ENCODE peak calls at places on chromosomes 2 and 18, in eight cellular contexts. One of them, this sample, is unnamed. For H3K4me1, the result is how much of the 10 kb centered on the place peaks cover.

GRCh38 chr2:121529439-121530209 is 1.1 kb upstream of the RNU4ATAC start:
- DNase-seq in right cardiac atrium: peak
- DNase-seq in upper lobe of right lung: no peak
- DNase-seq in transverse colon: peak
- DNase-seq in Peyer's patch: peak
- DNase-seq in body of pancreas: peak
- DNase-seq in HCT116: no peak
- DNase-seq in mesendoderm: no peak
- DNase-seq in this sample: no peak

GRCh38 chr2:109065335-109065734 is 63.7 kb upstream of the SH3RF3 start:
- DNase-seq in mesendoderm: no peak
- DNase-seq in HCT116: no peak
- DNase-seq in body of pancreas: peak
- DNase-seq in upper lobe of right lung: no peak
- DNase-seq in transverse colon: no peak
- DNase-seq in Peyer's patch: no peak
- DNase-seq in right cardiac atrium: peak
- DNase-seq in this sample: no peak

GRCh38 chr2:64220285-64220684 is 76.1 kb upstream of the PELI1 start:
- DNase-seq in mesendoderm: no peak
- DNase-seq in upper lobe of right lung: no peak
- DNase-seq in transverse colon: no peak
- DNase-seq in HCT116: no peak
- DNase-seq in Peyer's patch: no peak
- DNase-seq in right cardiac atrium: no peak
- DNase-seq in body of pancreas: no peak
- DNase-seq in this sample: no peak

GRCh38 chr2:38146917-38147307 is 71.0 kb upstream of the CYP1B1 start:
- DNase-seq in Peyer's patch: no peak
- DNase-seq in body of pancreas: peak
- DNase-seq in right cardiac atrium: peak
- DNase-seq in mesendoderm: peak
- DNase-seq in HCT116: peak
- DNase-seq in transverse colon: no peak
- DNase-seq in upper lobe of right lung: no peak
- DNase-seq in this sample: no peak

GRCh38 chr18:22186484-22186971 is 17.1 kb downstream of the GATA6 start:
- DNase-seq in mesendoderm: no peak
- DNase-seq in transverse colon: no peak
- DNase-seq in upper lobe of right lung: no peak
- DNase-seq in HCT116: no peak
- DNase-seq in right cardiac atrium: no peak
- DNase-seq in body of pancreas: no peak
- DNase-seq in Peyer's patch: no peak
- DNase-seq in this sample: no peak

GRCh38 chr18:25334588-25334987 is 17.4 kb downstream of the ZNF521 start:
- DNase-seq in Peyer's patch: no peak
- DNase-seq in body of pancreas: no peak
- DNase-seq in HCT116: no peak
- DNase-seq in transverse colon: no peak
- DNase-seq in right cardiac atrium: no peak
- DNase-seq in mesendoderm: peak
- DNase-seq in upper lobe of right lung: no peak
- DNase-seq in this sample: no peak

GRCh38 chr2:63763336-63764056 is 78.2 kb upstream of the UGP2 start:
- DNase-seq in mesendoderm: no peak
- DNase-seq in Peyer's patch: no peak
- DNase-seq in upper lobe of right lung: no peak
- DNase-seq in right cardiac atrium: peak
- DNase-seq in transverse colon: no peak
- DNase-seq in body of pancreas: peak
- DNase-seq in HCT116: no peak
- DNase-seq in this sample: no peak

GRCh38 chr2:233360771-233361176 is 6.5 kb downstream of the DGKD start:
- DNase-seq in upper lobe of right lung: no peak
- DNase-seq in right cardiac atrium: no peak
- DNase-seq in body of pancreas: no peak
- DNase-seq in transverse colon: peak
- DNase-seq in mesendoderm: peak
- DNase-seq in Peyer's patch: peak
- DNase-seq in HCT116: no peak
- DNase-seq in this sample: no peak

GRCh38 chr2:68318686-68319396 is 908 bp downstream of the CNRIP1 start:
- DNase-seq in body of pancreas: peak
- DNase-seq in transverse colon: peak
- DNase-seq in Peyer's patch: no peak
- DNase-seq in upper lobe of right lung: no peak
- DNase-seq in HCT116: no peak
- DNase-seq in mesendoderm: no peak
- DNase-seq in right cardiac atrium: peak
- DNase-seq in this sample: no peak

GRCh38 chr2:235595420-235596010 is 101.7 kb downstream of the AGAP1 start:
- DNase-seq in mesendoderm: peak
- DNase-seq in body of pancreas: peak
- DNase-seq in HCT116: peak
- DNase-seq in Peyer's patch: peak
- DNase-seq in right cardiac atrium: peak
- DNase-seq in upper lobe of right lung: no peak
- DNase-seq in transverse colon: peak
- DNase-seq in this sample: peak

GRCh38 chr18:62585274-62586147 is 62.7 kb downstream of the ZCCHC2 start:
- DNase-seq in body of pancreas: no peak
- DNase-seq in HCT116: no peak
- DNase-seq in upper lobe of right lung: no peak
- DNase-seq in right cardiac atrium: no peak
- DNase-seq in transverse colon: no peak
- DNase-seq in mesendoderm: no peak
- DNase-seq in Peyer's patch: no peak
- DNase-seq in this sample: no peak

GRCh38 chr2:177239934-177240600 is 24.5 kb downstream of the NFE2L2 start:
- DNase-seq in upper lobe of right lung: no peak
- DNase-seq in body of pancreas: no peak
- DNase-seq in right cardiac atrium: no peak
- DNase-seq in Peyer's patch: peak
- DNase-seq in HCT116: no peak
- DNase-seq in mesendoderm: no peak
- DNase-seq in transverse colon: peak
- DNase-seq in this sample: no peak

GRCh38 chr2:176114120-176114929 is 2.3 kb upstream of the HOXD10 start:
- DNase-seq in mesendoderm: no peak
- DNase-seq in HCT116: no peak
- DNase-seq in body of pancreas: no peak
- DNase-seq in Peyer's patch: no peak
- DNase-seq in right cardiac atrium: no peak
- DNase-seq in upper lobe of right lung: no peak
- DNase-seq in transverse colon: no peak
- DNase-seq in this sample: no peak

GRCh38 chr2:3664118-3664517 is 6.1 kb downstream of the ALLC start:
- DNase-seq in right cardiac atrium: no peak
- DNase-seq in upper lobe of right lung: no peak
- DNase-seq in body of pancreas: no peak
- DNase-seq in transverse colon: no peak
- DNase-seq in HCT116: no peak
- DNase-seq in Peyer's patch: no peak
- DNase-seq in mesendoderm: no peak
- DNase-seq in this sample: no peak

GRCh38 chr2:215684448-215685217 is 248.8 kb upstream of the FN1 start:
- DNase-seq in mesendoderm: peak
- DNase-seq in transverse colon: no peak
- DNase-seq in body of pancreas: no peak
- DNase-seq in upper lobe of right lung: no peak
- DNase-seq in Peyer's patch: no peak
- DNase-seq in HCT116: no peak
- DNase-seq in right cardiac atrium: no peak
- DNase-seq in this sample: no peak

GRCh38 chr2:101986386-101986785 is 5.4 kb upstream of the IL1R2 start:
- DNase-seq in upper lobe of right lung: no peak
- DNase-seq in right cardiac atrium: no peak
- DNase-seq in HCT116: no peak
- DNase-seq in body of pancreas: no peak
- DNase-seq in mesendoderm: no peak
- DNase-seq in transverse colon: no peak
- DNase-seq in Peyer's patch: no peak
- DNase-seq in this sample: no peak

GRCh38 chr18:43485565-43485964 is 208.3 kb upstream of the SYT4 start:
- DNase-seq in body of pancreas: peak
- DNase-seq in right cardiac atrium: no peak
- DNase-seq in HCT116: no peak
- DNase-seq in upper lobe of right lung: no peak
- DNase-seq in transverse colon: no peak
- DNase-seq in mesendoderm: no peak
- DNase-seq in Peyer's patch: no peak
- DNase-seq in this sample: no peak

GRCh38 chr2:108446703-108447102 is 2.3 kb upstream of the GCC2 start:
- DNase-seq in mesendoderm: no peak
- DNase-seq in HCT116: no peak
- DNase-seq in body of pancreas: no peak
- DNase-seq in right cardiac atrium: no peak
- DNase-seq in transverse colon: no peak
- DNase-seq in Peyer's patch: no peak
- DNase-seq in upper lobe of right lung: no peak
- DNase-seq in this sample: no peak

GRCh38 chr2:46216213-46216612 is 81.0 kb upstream of the EPAS1 start:
- DNase-seq in right cardiac atrium: no peak
- DNase-seq in HCT116: no peak
- DNase-seq in upper lobe of right lung: no peak
- DNase-seq in Peyer's patch: no peak
- DNase-seq in transverse colon: no peak
- DNase-seq in mesendoderm: no peak
- DNase-seq in body of pancreas: no peak
- DNase-seq in this sample: no peak

GRCh38 chr2:161422812-161423211 is 6.7 kb downstream of the TBR1 start:
- DNase-seq in upper lobe of right lung: no peak
- DNase-seq in Peyer's patch: no peak
- DNase-seq in transverse colon: no peak
- DNase-seq in mesendoderm: peak
- DNase-seq in right cardiac atrium: no peak
- DNase-seq in HCT116: no peak
- DNase-seq in body of pancreas: no peak
- DNase-seq in this sample: no peak
- H3K4me3 ChIP-seq in upper lobe of right lung: no peak
- H3K4me3 ChIP-seq in Peyer's patch: no peak
- H3K4me3 ChIP-seq in transverse colon: peak
- H3K4me3 ChIP-seq in mesendoderm: no peak
- H3K4me3 ChIP-seq in right cardiac atrium: peak
- H3K4me3 ChIP-seq in HCT116: no peak
- H3K4me3 ChIP-seq in body of pancreas: no peak
- H3K4me3 ChIP-seq in this sample: no peak

DNA sequence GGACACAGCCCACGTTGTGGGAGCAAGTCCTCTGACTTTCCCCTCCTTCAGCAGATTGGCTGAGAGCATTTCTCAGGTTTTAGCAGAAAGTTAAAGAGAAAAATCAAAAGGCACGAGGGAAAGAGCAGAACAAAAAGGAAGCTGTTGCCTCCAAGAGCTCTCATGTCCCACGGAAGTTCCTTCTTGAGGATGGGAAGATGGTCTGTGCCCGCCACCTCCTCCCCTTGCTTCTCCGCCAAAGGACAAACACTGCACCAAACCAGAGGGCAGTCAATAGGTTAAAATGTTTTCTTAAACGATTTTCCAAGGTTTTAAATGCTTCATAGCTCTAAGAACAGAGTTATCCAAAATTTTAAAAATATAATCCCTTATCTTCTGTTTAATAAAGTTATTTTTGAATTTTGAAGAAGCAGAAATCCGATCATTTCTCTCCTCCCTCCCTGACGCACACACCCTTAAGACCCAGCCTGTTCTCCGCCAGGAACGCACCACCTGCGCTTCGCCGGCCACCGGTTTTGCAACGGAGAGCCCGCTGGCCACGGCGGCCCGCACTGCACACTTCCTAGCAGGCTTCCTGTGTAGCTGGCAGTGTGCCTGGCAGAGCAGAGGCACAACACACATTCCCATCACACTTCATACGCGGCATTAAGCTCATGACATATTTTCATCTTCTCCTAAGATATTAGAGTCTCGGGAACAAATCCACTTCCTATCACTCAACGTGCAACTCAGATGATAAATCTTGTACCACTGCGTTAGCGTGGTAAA is 148.2 kb downstream of the HDAC4 start:
- DNase-seq in HCT116: no peak
- DNase-seq in Peyer's patch: no peak
- DNase-seq in right cardiac atrium: peak
- DNase-seq in body of pancreas: peak
- DNase-seq in upper lobe of right lung: no peak
- DNase-seq in transverse colon: peak
- DNase-seq in mesendoderm: no peak
- DNase-seq in this sample: no peak
- H3K4me1 ChIP-seq in HCT116: half or more
- H3K4me1 ChIP-seq in Peyer's patch: under half
- H3K4me1 ChIP-seq in right cardiac atrium: under half
- H3K4me1 ChIP-seq in body of pancreas: under half
- H3K4me1 ChIP-seq in upper lobe of right lung: under half
- H3K4me1 ChIP-seq in transverse colon: half or more
- H3K4me1 ChIP-seq in mesendoderm: under half
- H3K4me1 ChIP-seq in this sample: under half

GRCh38 chr2:232088771-232089170 is 127.3 kb downstream of the DIS3L2 start:
- DNase-seq in upper lobe of right lung: no peak
- DNase-seq in HCT116: no peak
- DNase-seq in body of pancreas: no peak
- DNase-seq in Peyer's patch: no peak
- DNase-seq in mesendoderm: peak
- DNase-seq in right cardiac atrium: no peak
- DNase-seq in transverse colon: no peak
- DNase-seq in this sample: no peak

GRCh38 chr2:232085179-232085578 is 123.7 kb downstream of the DIS3L2 start:
- DNase-seq in mesendoderm: no peak
- DNase-seq in HCT116: no peak
- DNase-seq in upper lobe of right lung: no peak
- DNase-seq in Peyer's patch: no peak
- DNase-seq in right cardiac atrium: no peak
- DNase-seq in transverse colon: no peak
- DNase-seq in body of pancreas: no peak
- DNase-seq in this sample: no peak

GRCh38 chr2:232085826-232086425 is 124.4 kb downstream of the DIS3L2 start:
- DNase-seq in mesendoderm: peak
- DNase-seq in transverse colon: no peak
- DNase-seq in right cardiac atrium: no peak
- DNase-seq in Peyer's patch: no peak
- DNase-seq in HCT116: no peak
- DNase-seq in body of pancreas: no peak
- DNase-seq in upper lobe of right lung: no peak
- DNase-seq in this sample: no peak
- H3K4me3 ChIP-seq in mesendoderm: no peak
- H3K4me3 ChIP-seq in transverse colon: no peak
- H3K4me3 ChIP-seq in right cardiac atrium: no peak
- H3K4me3 ChIP-seq in Peyer's patch: no peak
- H3K4me3 ChIP-seq in HCT116: no peak
- H3K4me3 ChIP-seq in body of pancreas: no peak
- H3K4me3 ChIP-seq in upper lobe of right lung: no peak
- H3K4me3 ChIP-seq in this sample: no peak

DNA sequence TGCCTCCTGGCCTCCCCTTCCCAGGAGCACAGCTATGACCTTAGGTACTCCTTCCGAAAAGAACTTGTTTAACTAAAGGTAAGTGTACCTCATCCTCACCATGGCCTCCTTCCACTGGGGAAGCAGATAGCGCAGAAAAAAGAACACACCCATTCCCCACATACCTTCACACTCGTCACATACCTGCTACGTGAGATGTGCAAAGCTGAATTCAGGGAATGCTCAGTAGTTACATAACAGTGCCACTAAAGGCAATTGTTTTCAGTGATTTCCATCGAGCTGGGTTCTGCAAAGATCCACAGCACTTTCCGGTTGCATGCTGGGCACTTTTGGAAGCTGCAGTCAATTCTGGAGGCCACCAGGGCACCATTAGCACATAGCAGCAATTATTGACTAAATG is 41.1 kb downstream of the PAX8 start:
- DNase-seq in HCT116: no peak
- DNase-seq in Peyer's patch: no peak
- DNase-seq in mesendoderm: peak
- DNase-seq in body of pancreas: no peak
- DNase-seq in transverse colon: no peak
- DNase-seq in right cardiac atrium: no peak
- DNase-seq in upper lobe of right lung: no peak
- DNase-seq in this sample: no peak
- H3K4me1 ChIP-seq in HCT116: half or more
- H3K4me1 ChIP-seq in Peyer's patch: under half
- H3K4me1 ChIP-seq in mesendoderm: under half
- H3K4me1 ChIP-seq in body of pancreas: under half
- H3K4me1 ChIP-seq in transverse colon: under half
- H3K4me1 ChIP-seq in right cardiac atrium: under half
- H3K4me1 ChIP-seq in upper lobe of right lung: under half
- H3K4me1 ChIP-seq in this sample: under half

This sample was measured in naive thymus-derived CD4-positive, alpha-beta T cell.